ENCODE peak calls at places on chromosomes 16 and 17, in six cellular contexts. L is choroid plexus epithelial cell, K is nephron progenitor cell, W is brain microvascular endothelial cell, S is fibroblast of lung, J is SK-N-SH. F is an unnamed sample.

GRCh38 chr16:69448470-69449193 is 24.2 kb downstream of the CYB5B start:
- DNase-seq in L (peak; percentile 80), K (no peak), W (no peak), S (peak; percentile 79), J (peak; percentile 8), F (no peak)

GRCh38 chr17:29771561-29771960 is 148.8 kb upstream of the CORO6 start:
- DNase-seq in L (peak; percentile 59), K (no peak), W (no peak), S (no peak), J (no peak), F (no peak)

GRCh38 chr16:51321251-51321650 is 170.2 kb upstream of the SALL1 start:
- DNase-seq in L (no peak), K (no peak), W (no peak), S (no peak), J (no peak), F (no peak)

GRCh38 chr17:43014020-43014615 is 7.5 kb downstream of the IFI35 start:
- DNase-seq in L (no peak), K (no peak), W (no peak), S (no peak), J (no peak), F (no peak)

GRCh38 chr17:18377437-18378204 is at the start of gene EVPLL:
- DNase-seq in L (no peak), K (no peak), W (no peak), S (no peak), J (peak; percentile 47), F (peak; percentile 92)

GRCh38 chr17:56478836-56479447 is 114.6 kb upstream of the NOG start:
- DNase-seq in L (peak; percentile 41), K (no peak), W (peak; percentile 9), S (peak; percentile 27), J (peak; percentile 21), F (peak; percentile 24)

GRCh38 chr17:45294506-45294905 is 22.3 kb downstream of the MAP3K14 start:
- DNase-seq in L (peak; percentile 85), K (no peak), W (peak; percentile 83), S (peak; percentile 89), J (peak; percentile 73), F (no peak)

GRCh38 chr16:9134739-9135138 is 43.3 kb downstream of the HAPSTR1 start:
- DNase-seq in L (peak; percentile 56), K (peak; percentile 53), W (peak; percentile 46), S (peak; percentile 53), J (peak; percentile 82), F (peak; percentile 78)

GRCh38 chr16:19698480-19699465 is 19.3 kb downstream of the KNOP1 start:
- DNase-seq in L (peak; percentile 62), K (no peak), W (no peak), S (peak; percentile 32), J (no peak), F (no peak)

GRCh38 chr16:67525176-67525860 is 3.3 kb upstream of the RIPOR1 start:
- DNase-seq in L (peak; percentile 67), K (no peak), W (no peak), S (no peak), J (no peak), F (no peak)

GRCh38 chr16:10971560-10971961 is 27.2 kb downstream of the CLEC16A start:
- DNase-seq in L (peak; percentile 91), K (peak; percentile 52), W (peak; percentile 64), S (peak; percentile 97), J (peak; percentile 63), F (no peak)

GRCh38 chr16:85720319-85720637 is 30.6 kb downstream of the C16orf74 start:
- DNase-seq in L (no peak), K (no peak), W (no peak), S (no peak), J (no peak), F (no peak)

GRCh38 chr17:41510251-41511065 is 5.0 kb upstream of the KRT13 start:
- DNase-seq in L (no peak), K (no peak), W (no peak), S (no peak), J (no peak), F (no peak)

GRCh38 chr17:82876602-82877391 is 37.0 kb upstream of the ZNF750 start:
- DNase-seq in L (peak; percentile 88), K (peak; percentile 65), W (peak; percentile 77), S (peak; percentile 83), J (peak; percentile 88), F (peak; percentile 65)

GRCh38 chr17:43917348-43918025 is 10.2 kb upstream of the MPP2 start:
- DNase-seq in L (peak; percentile 52), K (peak; percentile 47), W (peak; percentile 11), S (peak; percentile 37), J (no peak), F (peak; percentile 76)

GRCh38 chr16:66677836-66678235 is 18.7 kb downstream of the CMTM4 start:
- DNase-seq in L (no peak), K (no peak), W (no peak), S (no peak), J (no peak), F (no peak)

GRCh38 chr17:27905524-27906237 is 12.5 kb upstream of the LYRM9 start:
- DNase-seq in L (no peak), K (no peak), W (no peak), S (no peak), J (no peak), F (peak; percentile 17)

GRCh38 chr17:27906623-27907022 is 13.5 kb upstream of the LYRM9 start:
- DNase-seq in L (no peak), K (no peak), W (no peak), S (no peak), J (no peak), F (no peak)

GRCh38 chr17:27904534-27904933 is 11.4 kb upstream of the LYRM9 start:
- DNase-seq in L (no peak), K (no peak), W (no peak), S (no peak), J (no peak), F (no peak)

GRCh38 chr17:27906238-27906603 is 13.1 kb upstream of the LYRM9 start:
- DNase-seq in L (no peak), K (no peak), W (no peak), S (no peak), J (no peak), F (no peak)

GRCh38 chr17:27907976-27908558 is 14.9 kb upstream of the LYRM9 start:
- DNase-seq in L (no peak), K (no peak), W (no peak), S (no peak), J (no peak), F (no peak)
- TF ChIP-seq CTCF in L (no peak), K (no peak), W (no peak), S (no peak), J (no peak), F (no peak)

GRCh38 chr16:1209081-1209480 is 16.0 kb downstream of the TPSG1 start:
- DNase-seq in L (no peak), K (no peak), W (no peak), S (no peak), J (no peak), F (no peak)
- TF ChIP-seq CTCF in L (no peak), K (no peak), W (no peak), S (no peak), J (no peak), F (no peak)

GRCh38 chr17:64270885-64271284 is 7.8 kb upstream of the TEX2 start:
- DNase-seq in L (no peak), K (no peak), W (no peak), S (no peak), J (no peak), F (no peak)
- TF ChIP-seq CTCF in L (no peak), K (no peak), W (no peak), S (no peak), J (no peak), F (no peak)

GRCh38 chr17:62178579-62178978 is 113.5 kb upstream of the MED13 start:
- DNase-seq in L (peak; percentile 33), K (no peak), W (peak; percentile 3), S (peak; percentile 22), J (no peak), F (no peak)

GRCh38 chr17:62180772-62181171 is 115.7 kb upstream of the MED13 start:
- DNase-seq in L (no peak), K (no peak), W (no peak), S (no peak), J (no peak), F (no peak)

GRCh38 chr17:62179525-62180161 is 114.6 kb upstream of the MED13 start:
- DNase-seq in L (peak; percentile 60), K (no peak), W (peak; percentile 50), S (peak; percentile 45), J (no peak), F (no peak)
- TF ChIP-seq CTCF in L (peak; percentile 12), K (no peak), W (peak; percentile 41), S (no peak), J (peak; percentile 60), F (no peak)

DNA sequence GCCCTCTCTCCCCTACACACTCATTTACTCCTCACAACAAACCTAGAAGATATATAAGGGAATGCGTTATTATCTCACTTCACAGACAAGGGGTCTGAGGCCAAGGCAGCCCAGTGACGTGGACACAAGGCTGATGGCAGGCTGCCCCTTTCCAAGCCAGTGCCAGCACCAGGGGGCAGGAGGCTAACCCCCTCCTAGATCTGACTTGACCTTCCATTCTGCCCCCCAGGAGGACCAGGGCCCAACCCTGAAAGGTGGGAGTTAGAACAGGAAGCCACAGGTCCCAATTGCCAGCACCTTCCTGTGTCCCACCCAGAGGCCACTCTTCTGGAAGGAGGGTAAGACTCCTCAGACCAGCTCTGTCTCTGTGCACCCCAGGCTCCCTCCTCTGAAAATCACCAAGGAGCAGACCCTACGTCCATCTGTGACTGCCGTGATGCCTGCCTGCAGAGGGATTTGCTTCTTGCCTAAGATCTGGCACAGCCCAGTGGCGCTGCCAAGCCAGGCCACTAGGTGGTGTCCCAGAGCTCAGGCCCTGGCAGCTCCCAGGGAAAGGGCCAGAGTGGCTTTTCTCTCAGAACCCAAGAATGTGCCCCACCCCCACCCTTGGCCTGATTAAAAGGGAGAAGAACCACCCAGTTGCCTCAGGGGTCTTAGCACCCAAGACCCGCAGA is 42.4 kb upstream of the MRPS23 start:
- DNase-seq in L (peak; percentile 92), K (peak; percentile 88), W (peak; percentile 82), S (peak; percentile 92), J (peak; percentile 92), F (peak; percentile 93)
- TF ChIP-seq CTCF in L (peak; percentile 99), K (peak; percentile 89), W (peak; percentile 100), S (peak; percentile 99), J (peak; percentile 100), F (peak; percentile 99)

GRCh38 chr17:64230551-64231408 is 32.3 kb downstream of the TEX2 start:
- DNase-seq in L (peak; percentile 92), K (no peak), W (peak; percentile 35), S (peak; percentile 91), J (no peak), F (peak; percentile 21)
- TF ChIP-seq CTCF in L (peak; percentile 17), K (no peak), W (peak; percentile 9), S (no peak), J (peak; percentile 37), F (no peak)